ENCODE peak calls at places on chromosomes 4 and X, in ten cellular contexts. N is activated CD4-positive, alpha-beta T cell treated with anti-CD3 and anti-CD28 coated beads, Interleukin-2, amount 10 ng/mL, durations not matched to agents 7 days and 5 days; X is CD4-positive, CD25-positive, alpha-beta regulatory T cell; G is stimulated activated naive B cell treated with anti-CD40 and anti-IgM and Interleukin-4, amounts not matched to agents 10 μg/mL and 1 μg/mL and 100 μg/mL, for 72 hours; V is iPS-NIHi11; Z is AG04449; I is activated CD8-positive, alpha-beta memory T cell treated with anti-CD3 and anti-CD28 coated beads for 48 hours; E is DMS 273 treated with DMSO at 0.1 percent for 48 hours; R is GM19239; U is astrocyte of the hippocampus. O is an unnamed sample.

GRCh38 chr4:54487491-54487890 is 170.3 kb upstream of the KIT start:
- DNase-seq in N (no peak), U (peak), V (no peak), E (no peak), Z (no peak), I (no peak), X (no peak), G (no peak), R (no peak), O (peak)

GRCh38 chr4:53593765-53594164 is 2.5 kb upstream of the LNX1 start:
- DNase-seq in R (no peak), I (no peak), G (no peak), E (no peak), V (no peak), N (no peak), X (no peak), Z (no peak), U (no peak), O (no peak)

GRCh38 chr4:88457307-88458090 is 580 bp downstream of the HERC5 start:
- DNase-seq in R (peak), V (peak), U (peak), Z (no peak), E (no peak), G (no peak), I (peak), X (no peak), N (peak), O (peak)

GRCh38 chr4:5798447-5798846 is 87.4 kb downstream of the EVC start:
- DNase-seq in I (no peak), E (no peak), U (no peak), G (no peak), Z (no peak), V (no peak), R (no peak), X (no peak), N (no peak), O (no peak)

GRCh38 chr4:123547167-123547817 is 150.7 kb downstream of the SPRY1 start:
- DNase-seq in I (no peak), Z (no peak), N (no peak), E (no peak), G (no peak), X (no peak), V (peak), U (no peak), R (no peak), O (no peak)

GRCh38 chrX:123962006-123962485 is 540 bp downstream of the STAG2 start:
- DNase-seq in I (no peak), R (no peak), E (peak), V (no peak), Z (no peak), X (peak), G (no peak), N (peak), U (no peak), O (no peak)

GRCh38 chrX:24245201-24245600 is 68.7 kb downstream of the SUPT20HL2 start:
- DNase-seq in E (no peak), N (no peak), X (no peak), I (no peak), V (peak), Z (no peak), R (no peak), U (peak), G (no peak), O (peak)

GRCh38 chr4:147312376-147313046 is 168.4 kb upstream of the EDNRA start:
- DNase-seq in I (no peak), V (peak), X (no peak), G (no peak), N (no peak), U (peak), Z (peak), E (no peak), R (no peak), O (peak)

GRCh38 chr4:24472514-24473308 is 111.6 kb downstream of the DHX15 start:
- DNase-seq in N (peak), G (peak), E (peak), U (peak), Z (no peak), I (no peak), X (peak), V (peak), R (no peak), O (peak)

GRCh38 chr4:98446499-98447375 is 185.6 kb downstream of the RAP1GDS1 start:
- DNase-seq in U (peak), X (peak), R (peak), E (no peak), Z (no peak), V (no peak), I (no peak), G (peak), N (peak), O (peak)